ENCODE peak calls at places on chromosomes 5 and 9, in eight cellular contexts. O is brain microvascular endothelial cell; J is psoas muscle; Z is lower lobe of right lung; A is neural progenitor cell; P is H1; G is CD8-positive, alpha-beta T cell; K is colonic mucosa. M is an unnamed sample.

GRCh38 chr9:95465115-95465514 is 51.7 kb downstream of the PTCH1 start:
- DNase-seq in O (no peak), J (no peak), Z (no peak), A (no peak), P (no peak), G (no peak), K (no peak), M (no peak)

GRCh38 chr9:133962341-133962740 is 29.8 kb downstream of the VAV2 start:
- DNase-seq in O (no peak), J (peak), Z (peak), A (no peak), P (no peak), G (no peak), K (no peak), M (no peak)

GRCh38 chr5:10745133-10745532 is 15.9 kb downstream of the DAP start:
- DNase-seq in O (no peak), J (no peak), Z (no peak), A (no peak), P (no peak), G (no peak), K (no peak), M (no peak)

GRCh38 chr5:68189613-68190012 is 25.9 kb upstream of the PIK3R1 start:
- DNase-seq in O (no peak), J (no peak), Z (no peak), A (no peak), P (no peak), G (no peak), K (no peak), M (no peak)

GRCh38 chr5:112684737-112685136 is 52.9 kb upstream of the APC start:
- DNase-seq in O (peak), J (no peak), Z (no peak), A (no peak), P (no peak), G (no peak), K (no peak), M (no peak)

GRCh38 chr5:98414938-98415337 is 358.5 kb upstream of the RGMB start:
- DNase-seq in O (peak), J (no peak), Z (no peak), A (no peak), P (no peak), G (no peak), K (no peak), M (peak)

GRCh38 chr9:69570091-69570451 is 102.1 kb downstream of the APBA1 start:
- DNase-seq in O (no peak), J (no peak), Z (no peak), A (no peak), P (no peak), G (no peak), K (no peak), M (no peak)

GRCh38 chr5:10532421-10532820 is 31.4 kb upstream of the ANKRD33B start:
- DNase-seq in O (no peak), J (no peak), Z (no peak), A (no peak), P (no peak), G (no peak), K (no peak), M (no peak)

GRCh38 chr9:131997779-131998178 is 81.9 kb downstream of the MED27 start:
- DNase-seq in O (no peak), J (no peak), Z (no peak), A (no peak), P (no peak), G (no peak), K (no peak), M (no peak)

GRCh38 chr9:111050819-111051218 is 12.5 kb upstream of the LPAR1 start:
- DNase-seq in O (no peak), J (no peak), Z (no peak), A (no peak), P (no peak), G (no peak), K (no peak), M (no peak)

GRCh38 chr5:141816598-141817399 is 61.4 kb downstream of the PCDH1 start:
- DNase-seq in O (no peak), J (no peak), Z (no peak), A (peak), P (peak), G (no peak), K (no peak), M (no peak)

GRCh38 chr5:177511181-177511580 is 1.6 kb upstream of the DOK3 start:
- DNase-seq in O (no peak), J (no peak), Z (no peak), A (no peak), P (no peak), G (no peak), K (no peak), M (no peak)

GRCh38 chr5:177511796-177512675 is 2.4 kb upstream of the DOK3 start:
- DNase-seq in O (no peak), J (no peak), Z (no peak), A (no peak), P (no peak), G (no peak), K (no peak), M (no peak)

GRCh38 chr5:177509361-177509951 is at the start of gene DOK3:
- DNase-seq in O (no peak), J (no peak), Z (peak), A (no peak), P (no peak), G (no peak), K (peak), M (no peak)

GRCh38 chr5:177509991-177510566 is 453 bp upstream of the DOK3 start:
- DNase-seq in O (no peak), J (no peak), Z (no peak), A (no peak), P (no peak), G (no peak), K (no peak), M (no peak)

GRCh38 chr5:177510567-177511053 is 984 bp upstream of the DOK3 start:
- DNase-seq in O (no peak), J (no peak), Z (peak), A (no peak), P (no peak), G (no peak), K (no peak), M (no peak)
- H3K27ac ChIP-seq in O (no peak), J (no peak), Z (peak), A (no peak), P (no peak), G (no peak), K (peak), M (no peak)

GRCh38 chr9:76458903-76459690 is at the start of gene GCNT1:
- DNase-seq in O (peak), J (peak), Z (peak), A (peak), P (peak), G (peak), K (peak), M (no peak)
- TF ChIP-seq CTCF in O (peak), J (no peak), Z (peak), A (peak), P (peak), G (no peak), K (peak), M (peak)

DNA sequence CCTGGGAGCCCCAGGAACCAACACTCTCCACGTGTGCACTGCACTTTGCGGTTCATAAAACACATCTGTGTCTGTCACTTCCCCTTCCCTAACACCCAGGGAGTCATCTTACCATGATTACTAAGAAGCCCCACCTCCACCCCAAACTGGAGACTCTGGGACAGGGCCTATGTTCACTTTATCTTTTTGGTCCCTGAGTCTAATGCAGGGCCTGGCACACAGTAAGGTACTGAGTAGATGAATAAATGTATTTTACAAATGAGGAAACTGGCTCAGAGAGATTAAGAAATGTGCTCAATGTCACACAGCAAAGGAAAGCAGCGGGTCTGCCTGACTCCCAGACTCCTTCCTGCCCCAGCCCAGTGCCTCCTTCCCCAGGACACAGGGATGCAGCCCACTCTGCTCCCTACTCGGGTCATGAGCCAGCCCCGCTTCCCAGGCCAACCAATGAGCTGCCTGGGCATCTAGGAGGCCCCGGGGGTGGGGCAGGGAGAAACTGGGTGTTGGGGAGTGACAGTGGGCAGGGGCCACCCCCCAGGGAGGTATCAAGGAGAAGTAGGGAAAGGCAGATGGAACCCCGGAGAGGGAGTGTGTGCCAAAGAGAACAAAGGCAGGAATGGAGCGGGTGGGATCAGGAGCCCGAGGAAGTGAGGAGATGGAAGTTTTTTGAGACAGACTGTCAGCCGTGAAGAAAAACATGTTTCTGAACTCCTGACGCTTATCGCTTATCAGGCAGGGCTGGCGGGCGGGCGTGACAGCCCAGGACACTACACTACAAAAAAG is 30.5 kb downstream of the SHB start:
- DNase-seq in O (no peak), J (no peak), Z (no peak), A (no peak), P (no peak), G (no peak), K (no peak), M (no peak)
- H3K27ac ChIP-seq in O (peak), J (no peak), Z (peak), A (no peak), P (no peak), G (no peak), K (no peak), M (peak)

DNA sequence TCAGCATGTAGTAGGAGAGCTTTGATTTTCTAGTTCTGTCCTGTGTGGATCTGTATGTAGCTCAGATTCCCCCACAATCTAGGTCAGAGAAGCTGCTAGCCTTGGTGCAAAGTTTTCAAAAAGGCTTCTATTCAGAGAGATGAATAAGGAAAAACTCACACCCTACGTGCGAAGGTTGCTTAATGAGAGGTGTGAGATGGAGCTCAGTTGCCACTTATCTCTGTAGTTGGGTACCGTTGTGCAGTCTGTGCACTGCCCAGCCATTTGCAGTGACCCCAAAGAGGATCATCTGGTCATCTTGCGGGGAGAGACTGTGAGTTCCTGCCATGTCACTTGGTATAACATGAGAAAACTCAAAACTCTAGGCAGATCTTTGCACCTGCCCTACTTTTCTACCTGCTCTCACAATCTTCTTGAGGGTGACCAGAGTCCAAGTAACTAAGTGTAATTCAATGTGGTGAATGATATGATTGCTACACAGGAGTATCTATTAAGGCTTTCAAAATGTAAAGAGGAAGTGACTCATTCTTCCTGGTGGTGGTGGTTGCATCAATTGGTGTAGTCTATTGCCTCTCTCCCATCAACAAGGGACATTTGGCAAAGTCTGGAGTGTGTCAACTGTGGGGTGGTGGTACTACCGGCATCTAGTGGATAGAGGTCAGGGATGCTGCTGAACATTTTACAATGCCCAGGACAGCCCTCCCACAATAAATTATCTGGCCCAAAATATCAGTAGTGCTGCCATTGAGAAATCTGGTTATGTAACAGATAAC is 65.2 kb downstream of the TMC1 start:
- DNase-seq in O (peak), J (no peak), Z (no peak), A (no peak), P (no peak), G (no peak), K (peak), M (peak)
- TF ChIP-seq CTCF in O (peak), J (no peak), Z (no peak), A (no peak), P (no peak), G (no peak), K (no peak), M (peak)

DNA sequence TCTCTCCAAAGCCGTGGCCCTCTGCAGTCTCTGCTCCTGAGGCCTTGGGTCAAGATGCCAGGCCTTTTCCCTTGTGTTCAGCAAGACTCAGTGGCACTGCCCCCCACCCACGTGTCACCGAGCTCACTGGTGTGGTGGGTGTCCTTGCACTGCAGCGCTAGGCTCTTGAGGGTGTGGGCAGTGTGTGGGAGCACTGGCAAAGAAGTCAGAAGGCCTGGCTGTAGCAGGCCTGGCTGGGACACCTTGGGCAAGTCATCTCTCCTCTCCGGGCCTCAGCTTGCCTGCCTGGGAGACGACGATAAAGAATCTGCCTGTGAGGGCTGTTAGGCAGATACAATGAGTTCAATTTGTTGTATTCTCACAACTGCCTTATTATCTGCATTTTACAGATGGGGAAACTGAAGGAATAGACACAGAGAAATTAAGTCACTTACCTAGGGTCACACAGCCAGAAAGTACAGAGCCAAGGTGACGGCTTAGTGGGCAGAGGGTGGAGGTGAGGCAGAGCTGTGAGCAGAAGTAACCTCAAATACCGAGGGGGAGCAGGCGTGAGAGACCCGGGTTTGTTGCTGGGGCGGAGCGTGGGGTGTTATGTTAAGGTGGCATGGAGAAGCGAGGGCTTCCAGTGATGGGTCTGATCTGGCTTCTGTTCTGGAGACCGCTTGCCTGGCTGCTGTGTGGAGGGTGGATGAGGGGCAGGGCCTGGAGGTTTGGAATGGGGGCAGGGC is 1.3 kb downstream of the TSPAN17 start:
- DNase-seq in O (no peak), J (no peak), Z (no peak), A (no peak), P (no peak), G (no peak), K (no peak), M (no peak)
- H3K27ac ChIP-seq in O (no peak), J (no peak), Z (peak), A (no peak), P (no peak), G (peak), K (no peak), M (peak)